ENCODE peak calls at places on chromosomes 6 and 20, in ten cellular contexts. One of them, this sample, is unnamed. For H3K9me3 and H3K36me3, the result is how much of the 10 kb centered on the place peaks cover.

GRCh38 chr20:19981091-19981490 is 36.1 kb upstream of the NAA20 start:
- DNase-seq in pancreas: no peak
- DNase-seq in right atrium auricular region: no peak
- DNase-seq in PC-3: peak
- DNase-seq in aorta: no peak
- DNase-seq in spleen: no peak
- DNase-seq in cardiac muscle cell: no peak
- DNase-seq in CD4-positive, alpha-beta memory T cell: no peak
- DNase-seq in heart left ventricle: no peak
- DNase-seq in lung: no peak
- DNase-seq in this sample: peak

GRCh38 chr6:10451828-10452509 is 37.1 kb upstream of the TFAP2A start:
- DNase-seq in spleen: no peak
- DNase-seq in heart left ventricle: no peak
- DNase-seq in lung: peak
- DNase-seq in CD4-positive, alpha-beta memory T cell: no peak
- DNase-seq in PC-3: peak
- DNase-seq in aorta: peak
- DNase-seq in right atrium auricular region: no peak
- DNase-seq in cardiac muscle cell: no peak
- DNase-seq in pancreas: no peak
- DNase-seq in this sample: peak

GRCh38 chr6:150877928-150878327 is 12.4 kb downstream of the MTHFD1L start:
- DNase-seq in heart left ventricle: no peak
- DNase-seq in right atrium auricular region: no peak
- DNase-seq in lung: no peak
- DNase-seq in cardiac muscle cell: no peak
- DNase-seq in CD4-positive, alpha-beta memory T cell: no peak
- DNase-seq in PC-3: no peak
- DNase-seq in aorta: no peak
- DNase-seq in pancreas: peak
- DNase-seq in spleen: no peak
- DNase-seq in this sample: no peak

GRCh38 chr20:50196896-50197295 is 6.3 kb downstream of the CEBPB start:
- DNase-seq in lung: no peak
- DNase-seq in right atrium auricular region: no peak
- DNase-seq in aorta: no peak
- DNase-seq in PC-3: no peak
- DNase-seq in pancreas: no peak
- DNase-seq in spleen: no peak
- DNase-seq in CD4-positive, alpha-beta memory T cell: no peak
- DNase-seq in cardiac muscle cell: no peak
- DNase-seq in heart left ventricle: no peak
- DNase-seq in this sample: no peak

GRCh38 chr20:60132162-60132826 is 174.1 kb downstream of the CDH26 start:
- DNase-seq in cardiac muscle cell: no peak
- DNase-seq in PC-3: peak
- DNase-seq in pancreas: no peak
- DNase-seq in right atrium auricular region: no peak
- DNase-seq in aorta: no peak
- DNase-seq in CD4-positive, alpha-beta memory T cell: no peak
- DNase-seq in spleen: no peak
- DNase-seq in lung: no peak
- DNase-seq in heart left ventricle: no peak
- DNase-seq in this sample: no peak

GRCh38 chr6:96721227-96721626 is 116.0 kb downstream of the GPR63 start:
- DNase-seq in aorta: no peak
- DNase-seq in heart left ventricle: no peak
- DNase-seq in CD4-positive, alpha-beta memory T cell: no peak
- DNase-seq in spleen: no peak
- DNase-seq in cardiac muscle cell: no peak
- DNase-seq in pancreas: no peak
- DNase-seq in lung: no peak
- DNase-seq in PC-3: no peak
- DNase-seq in right atrium auricular region: no peak
- DNase-seq in this sample: no peak

GRCh38 chr6:39057251-39058155 is 8.9 kb downstream of the GLP1R start:
- DNase-seq in PC-3: no peak
- DNase-seq in spleen: peak
- DNase-seq in lung: no peak
- DNase-seq in heart left ventricle: no peak
- DNase-seq in aorta: no peak
- DNase-seq in cardiac muscle cell: no peak
- DNase-seq in right atrium auricular region: no peak
- DNase-seq in CD4-positive, alpha-beta memory T cell: no peak
- DNase-seq in pancreas: no peak
- DNase-seq in this sample: no peak

GRCh38 chr20:30611239-30611984 is 646.1 kb upstream of the DEFB115 start:
- DNase-seq in CD4-positive, alpha-beta memory T cell: no peak
- DNase-seq in spleen: no peak
- DNase-seq in aorta: no peak
- DNase-seq in heart left ventricle: peak
- DNase-seq in cardiac muscle cell: no peak
- DNase-seq in PC-3: no peak
- DNase-seq in right atrium auricular region: no peak
- DNase-seq in lung: no peak
- DNase-seq in pancreas: no peak
- DNase-seq in this sample: no peak

GRCh38 chr6:53717571-53717970 is 52.0 kb upstream of the KLHL31 start:
- DNase-seq in pancreas: no peak
- DNase-seq in right atrium auricular region: no peak
- DNase-seq in lung: no peak
- DNase-seq in PC-3: peak
- DNase-seq in CD4-positive, alpha-beta memory T cell: no peak
- DNase-seq in cardiac muscle cell: no peak
- DNase-seq in spleen: no peak
- DNase-seq in heart left ventricle: no peak
- DNase-seq in aorta: no peak
- DNase-seq in this sample: no peak

GRCh38 chr6:31305674-31306219 is 33.9 kb upstream of the HLA-C start:
- DNase-seq in lung: no peak
- DNase-seq in PC-3: no peak
- DNase-seq in CD4-positive, alpha-beta memory T cell: no peak
- DNase-seq in aorta: no peak
- DNase-seq in heart left ventricle: no peak
- DNase-seq in right atrium auricular region: no peak
- DNase-seq in cardiac muscle cell: no peak
- DNase-seq in pancreas: no peak
- DNase-seq in spleen: no peak
- DNase-seq in this sample: no peak
- H3K4me3 ChIP-seq in lung: no peak
- H3K4me3 ChIP-seq in PC-3: no peak
- H3K4me3 ChIP-seq in CD4-positive, alpha-beta memory T cell: no peak
- H3K4me3 ChIP-seq in aorta: no peak
- H3K4me3 ChIP-seq in heart left ventricle: no peak
- H3K4me3 ChIP-seq in right atrium auricular region: no peak
- H3K4me3 ChIP-seq in cardiac muscle cell: no peak
- H3K4me3 ChIP-seq in pancreas: no peak
- H3K4me3 ChIP-seq in spleen: no peak
- H3K4me3 ChIP-seq in this sample: no peak

DNA sequence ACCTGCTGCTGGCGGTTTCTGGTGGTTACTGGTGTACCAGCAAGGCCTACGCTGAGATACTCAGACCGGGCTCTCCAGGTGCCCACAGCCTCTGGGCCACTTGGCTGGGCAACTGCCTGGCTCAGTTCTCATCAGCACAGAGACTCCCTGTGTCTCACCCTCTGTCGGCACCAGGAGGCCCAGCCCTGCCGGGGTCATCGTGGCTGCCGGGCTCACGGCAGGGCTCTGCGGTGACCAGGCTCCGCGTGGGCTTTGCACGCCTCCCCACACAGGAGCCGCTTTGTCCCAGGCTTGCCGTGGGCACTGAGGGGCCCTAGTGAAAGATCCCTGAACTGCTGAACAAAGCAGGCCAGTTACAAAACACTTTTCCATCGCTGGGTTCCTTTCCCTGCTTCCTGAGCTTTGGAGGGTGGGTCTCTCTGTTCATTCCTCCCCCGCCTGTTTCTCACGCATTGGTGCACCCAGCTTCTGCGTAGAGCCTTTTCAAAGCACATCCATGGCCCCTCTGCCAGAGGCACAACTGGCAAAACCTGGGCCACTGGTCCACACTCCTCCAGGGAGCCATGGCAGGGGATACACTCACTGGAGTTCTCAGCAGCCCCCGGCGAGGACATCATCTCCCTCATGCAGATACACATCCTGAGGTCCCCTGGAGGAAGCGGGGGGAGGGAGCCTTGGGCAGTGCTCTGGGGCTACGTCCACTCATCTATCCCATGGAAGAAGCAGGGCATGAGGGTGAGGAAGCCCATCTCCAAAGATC is 117.0 kb downstream of the NFATC2 start:
- DNase-seq in spleen: peak
- DNase-seq in aorta: no peak
- DNase-seq in heart left ventricle: no peak
- DNase-seq in right atrium auricular region: no peak
- DNase-seq in cardiac muscle cell: no peak
- DNase-seq in CD4-positive, alpha-beta memory T cell: no peak
- DNase-seq in lung: no peak
- DNase-seq in pancreas: no peak
- DNase-seq in PC-3: no peak
- DNase-seq in this sample: no peak
- H3K9me3 ChIP-seq in spleen: under half
- H3K9me3 ChIP-seq in aorta: under half
- H3K9me3 ChIP-seq in heart left ventricle: under half
- H3K9me3 ChIP-seq in right atrium auricular region: under half
- H3K9me3 ChIP-seq in cardiac muscle cell: under half
- H3K9me3 ChIP-seq in CD4-positive, alpha-beta memory T cell: under half
- H3K9me3 ChIP-seq in lung: under half
- H3K9me3 ChIP-seq in pancreas: under half
- H3K9me3 ChIP-seq in PC-3: under half
- H3K9me3 ChIP-seq in this sample: under half

GRCh38 chr6:18260448-18261106 is 3.8 kb downstream of the DEK start:
- DNase-seq in right atrium auricular region: no peak
- DNase-seq in aorta: no peak
- DNase-seq in cardiac muscle cell: no peak
- DNase-seq in pancreas: no peak
- DNase-seq in heart left ventricle: no peak
- DNase-seq in lung: no peak
- DNase-seq in CD4-positive, alpha-beta memory T cell: no peak
- DNase-seq in PC-3: peak
- DNase-seq in spleen: no peak
- DNase-seq in this sample: peak

GRCh38 chr6:18259675-18260447 is 4.5 kb downstream of the DEK start:
- DNase-seq in cardiac muscle cell: no peak
- DNase-seq in spleen: no peak
- DNase-seq in right atrium auricular region: no peak
- DNase-seq in PC-3: peak
- DNase-seq in CD4-positive, alpha-beta memory T cell: no peak
- DNase-seq in pancreas: no peak
- DNase-seq in aorta: no peak
- DNase-seq in lung: no peak
- DNase-seq in heart left ventricle: no peak
- DNase-seq in this sample: no peak

GRCh38 chr6:18253635-18254034 is 10.7 kb downstream of the DEK start:
- DNase-seq in right atrium auricular region: no peak
- DNase-seq in pancreas: no peak
- DNase-seq in PC-3: no peak
- DNase-seq in lung: no peak
- DNase-seq in CD4-positive, alpha-beta memory T cell: no peak
- DNase-seq in aorta: no peak
- DNase-seq in cardiac muscle cell: no peak
- DNase-seq in heart left ventricle: no peak
- DNase-seq in spleen: no peak
- DNase-seq in this sample: no peak

GRCh38 chr6:18254793-18255192 is 9.5 kb downstream of the DEK start:
- DNase-seq in right atrium auricular region: no peak
- DNase-seq in CD4-positive, alpha-beta memory T cell: no peak
- DNase-seq in pancreas: no peak
- DNase-seq in lung: no peak
- DNase-seq in spleen: no peak
- DNase-seq in cardiac muscle cell: no peak
- DNase-seq in aorta: no peak
- DNase-seq in heart left ventricle: no peak
- DNase-seq in PC-3: no peak
- DNase-seq in this sample: no peak
- H3K36me3 ChIP-seq in right atrium auricular region: under half
- H3K36me3 ChIP-seq in CD4-positive, alpha-beta memory T cell: under half
- H3K36me3 ChIP-seq in pancreas: under half
- H3K36me3 ChIP-seq in lung: under half
- H3K36me3 ChIP-seq in spleen: under half
- H3K36me3 ChIP-seq in cardiac muscle cell: under half
- H3K36me3 ChIP-seq in aorta: under half
- H3K36me3 ChIP-seq in heart left ventricle: under half
- H3K36me3 ChIP-seq in PC-3: half or more
- H3K36me3 ChIP-seq in this sample: half or more

GRCh38 chr20:52596261-52596660 is 375.9 kb upstream of the TSHZ2 start:
- DNase-seq in cardiac muscle cell: peak
- DNase-seq in aorta: no peak
- DNase-seq in PC-3: no peak
- DNase-seq in lung: no peak
- DNase-seq in spleen: no peak
- DNase-seq in heart left ventricle: no peak
- DNase-seq in pancreas: no peak
- DNase-seq in CD4-positive, alpha-beta memory T cell: no peak
- DNase-seq in right atrium auricular region: no peak
- DNase-seq in this sample: no peak

GRCh38 chr20:52595492-52595891 is 376.7 kb upstream of the TSHZ2 start:
- DNase-seq in CD4-positive, alpha-beta memory T cell: no peak
- DNase-seq in heart left ventricle: no peak
- DNase-seq in lung: no peak
- DNase-seq in spleen: no peak
- DNase-seq in right atrium auricular region: no peak
- DNase-seq in PC-3: no peak
- DNase-seq in aorta: no peak
- DNase-seq in cardiac muscle cell: peak
- DNase-seq in pancreas: no peak
- DNase-seq in this sample: no peak

GRCh38 chr20:52598306-52598705 is 373.9 kb upstream of the TSHZ2 start:
- DNase-seq in right atrium auricular region: no peak
- DNase-seq in PC-3: no peak
- DNase-seq in heart left ventricle: no peak
- DNase-seq in aorta: no peak
- DNase-seq in CD4-positive, alpha-beta memory T cell: no peak
- DNase-seq in spleen: no peak
- DNase-seq in pancreas: no peak
- DNase-seq in cardiac muscle cell: no peak
- DNase-seq in lung: no peak
- DNase-seq in this sample: no peak

DNA sequence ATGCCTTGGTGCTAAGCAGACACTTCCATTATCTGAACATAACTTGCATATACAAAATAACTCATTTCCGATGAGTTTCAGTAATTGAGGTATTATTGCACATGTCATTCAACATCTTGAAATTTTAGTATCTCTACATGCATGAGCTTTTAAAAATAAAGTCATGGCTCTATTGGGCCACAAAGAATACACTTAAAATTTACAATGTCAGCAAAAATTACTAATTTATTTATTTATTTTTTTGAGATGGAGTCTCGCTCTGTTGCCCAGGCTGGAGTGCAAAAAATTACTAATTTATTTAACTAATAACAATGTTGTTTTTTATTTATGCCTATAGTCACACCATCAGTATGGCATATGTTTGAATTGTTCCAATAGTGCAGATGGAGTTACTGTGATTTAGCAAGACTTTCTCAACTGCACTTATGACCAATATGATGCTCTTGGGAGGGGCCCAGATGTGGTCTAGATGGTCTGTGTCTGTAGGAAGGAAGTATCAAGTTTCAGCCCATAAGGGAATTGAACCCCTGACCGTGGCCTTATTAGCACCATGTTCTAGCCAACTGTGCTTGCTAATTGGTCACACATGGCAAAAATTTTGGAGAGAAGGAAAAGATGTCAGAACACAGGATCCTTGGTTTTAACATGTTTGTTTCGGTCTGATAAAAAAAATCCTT is 370.7 kb upstream of the TSHZ2 start:
- DNase-seq in lung: no peak
- DNase-seq in cardiac muscle cell: no peak
- DNase-seq in PC-3: no peak
- DNase-seq in heart left ventricle: no peak
- DNase-seq in aorta: no peak
- DNase-seq in right atrium auricular region: no peak
- DNase-seq in spleen: no peak
- DNase-seq in pancreas: no peak
- DNase-seq in CD4-positive, alpha-beta memory T cell: no peak
- DNase-seq in this sample: no peak
- H3K4me3 ChIP-seq in lung: no peak
- H3K4me3 ChIP-seq in cardiac muscle cell: no peak
- H3K4me3 ChIP-seq in PC-3: no peak
- H3K4me3 ChIP-seq in heart left ventricle: no peak
- H3K4me3 ChIP-seq in aorta: no peak
- H3K4me3 ChIP-seq in right atrium auricular region: no peak
- H3K4me3 ChIP-seq in spleen: no peak
- H3K4me3 ChIP-seq in pancreas: no peak
- H3K4me3 ChIP-seq in CD4-positive, alpha-beta memory T cell: no peak
- H3K4me3 ChIP-seq in this sample: no peak

This sample was measured in MG63.